ENCODE peak calls at places on chromosome 13, in five cellular contexts. One of them, this sample, is unnamed.

GRCh38 chr13:108322206-108322824 is 52.8 kb downstream of the TNFSF13B start:
- DNase-seq in breast epithelium: no peak
- DNase-seq in lower leg skin: no peak
- DNase-seq in testis: no peak
- DNase-seq in adrenal gland: no peak
- DNase-seq in this sample: peak; percentile 11

GRCh38 chr13:59746291-59746962 is 417.3 kb downstream of the DIAPH3 start:
- DNase-seq in breast epithelium: no peak
- DNase-seq in lower leg skin: no peak
- DNase-seq in testis: no peak
- DNase-seq in adrenal gland: no peak
- DNase-seq in this sample: peak; percentile 3

GRCh38 chr13:23722726-23723453 is 152.7 kb downstream of the TNFRSF19 start:
- DNase-seq in breast epithelium: no peak
- DNase-seq in lower leg skin: no peak
- DNase-seq in testis: no peak
- DNase-seq in adrenal gland: no peak
- DNase-seq in this sample: no peak

GRCh38 chr13:114020750-114021463 is 47.0 kb upstream of the C13orf46 start:
- DNase-seq in breast epithelium: no peak
- DNase-seq in lower leg skin: no peak
- DNase-seq in testis: no peak
- DNase-seq in adrenal gland: no peak
- DNase-seq in this sample: no peak

GRCh38 chr13:81080911-81081454 is 740.1 kb upstream of the SPRY2 start:
- DNase-seq in breast epithelium: no peak
- DNase-seq in lower leg skin: no peak
- DNase-seq in testis: no peak
- DNase-seq in adrenal gland: no peak
- DNase-seq in this sample: no peak

GRCh38 chr13:37561031-37561430 is 37.5 kb downstream of the POSTN start:
- DNase-seq in breast epithelium: no peak
- DNase-seq in lower leg skin: no peak
- DNase-seq in testis: no peak
- DNase-seq in adrenal gland: no peak
- DNase-seq in this sample: no peak

GRCh38 chr13:105442040-105442439 is 1093.4 kb downstream of the EFNB2 start:
- DNase-seq in breast epithelium: no peak
- DNase-seq in lower leg skin: no peak
- DNase-seq in testis: no peak
- DNase-seq in adrenal gland: no peak
- DNase-seq in this sample: no peak

GRCh38 chr13:101514695-101515275 is 62.3 kb downstream of the ITGBL1 start:
- DNase-seq in breast epithelium: no peak
- DNase-seq in lower leg skin: no peak
- DNase-seq in testis: peak; percentile 59
- DNase-seq in adrenal gland: no peak
- DNase-seq in this sample: no peak

GRCh38 chr13:41520699-41521630 is 63.6 kb downstream of the RGCC start:
- DNase-seq in breast epithelium: no peak
- DNase-seq in lower leg skin: peak; percentile 67
- DNase-seq in testis: no peak
- DNase-seq in adrenal gland: no peak
- DNase-seq in this sample: no peak

GRCh38 chr13:110521946-110522345 is 39.6 kb downstream of the RAB20 start:
- DNase-seq in breast epithelium: no peak
- DNase-seq in lower leg skin: no peak
- DNase-seq in testis: no peak
- DNase-seq in adrenal gland: no peak
- DNase-seq in this sample: no peak

DNA sequence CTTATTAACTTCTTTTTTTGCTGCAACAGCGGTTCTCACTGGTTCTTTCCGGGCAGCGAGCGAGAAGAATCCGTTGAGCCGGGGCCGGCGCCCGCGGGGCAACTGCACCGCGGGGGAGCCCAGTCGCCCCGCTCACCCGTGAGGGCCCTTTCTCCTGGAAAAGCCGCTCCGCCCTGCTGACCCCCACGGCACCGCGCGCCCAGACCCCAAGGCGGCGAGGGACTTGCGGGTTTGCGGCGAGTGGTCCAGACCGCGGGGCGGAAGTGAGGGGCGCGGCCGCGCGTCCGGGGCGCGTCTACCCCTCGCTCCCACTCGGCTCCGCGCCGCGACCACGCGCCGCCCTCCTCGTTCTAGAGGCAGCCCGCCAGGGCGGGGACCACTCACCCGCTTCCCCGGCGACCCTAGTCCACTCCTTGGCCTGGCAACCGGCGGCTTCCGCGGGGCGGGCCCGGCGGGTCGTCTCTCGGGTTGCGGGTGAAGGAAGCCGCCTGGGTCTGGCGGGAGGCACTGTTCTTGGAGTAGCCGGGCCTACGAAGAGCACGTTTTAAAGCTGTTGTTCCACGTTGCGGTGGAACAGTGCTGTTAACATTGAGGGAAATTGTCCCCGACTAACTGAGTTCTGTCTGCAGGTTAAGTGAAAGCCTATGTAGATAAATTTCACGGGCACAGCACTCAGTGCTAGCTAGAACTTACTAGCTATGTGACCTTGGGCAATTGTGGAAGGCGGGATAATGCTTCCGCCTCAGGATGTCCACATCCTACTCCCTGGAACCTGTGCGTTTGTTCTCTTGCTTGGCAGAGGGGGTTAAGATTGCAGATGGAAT is at the start of gene NEK3:
- DNase-seq in breast epithelium: peak; percentile 30
- DNase-seq in lower leg skin: peak; percentile 93
- DNase-seq in testis: peak; percentile 87
- DNase-seq in adrenal gland: peak; percentile 70
- DNase-seq in this sample: peak; percentile 44
- TF ChIP-seq POLR2A in breast epithelium: no peak
- TF ChIP-seq POLR2A in lower leg skin: no peak
- TF ChIP-seq POLR2A in testis: no peak
- TF ChIP-seq POLR2A in adrenal gland: no peak
- TF ChIP-seq POLR2A in this sample: peak; percentile 11

GRCh38 chr13:49098198-49098597 is 121.9 kb upstream of the MLNR start:
- DNase-seq in breast epithelium: peak; percentile 45
- DNase-seq in lower leg skin: no peak
- DNase-seq in testis: no peak
- DNase-seq in adrenal gland: peak; percentile 90
- DNase-seq in this sample: no peak
- TF ChIP-seq POLR2A in breast epithelium: no peak
- TF ChIP-seq POLR2A in lower leg skin: no peak
- TF ChIP-seq POLR2A in testis: no peak
- TF ChIP-seq POLR2A in adrenal gland: no peak
- TF ChIP-seq POLR2A in this sample: no peak

GRCh38 chr13:93227280-93227905 is 786 bp downstream of the GPC6 start:
- DNase-seq in breast epithelium: no peak
- DNase-seq in lower leg skin: no peak
- DNase-seq in testis: peak; percentile 33
- DNase-seq in adrenal gland: no peak
- DNase-seq in this sample: peak; percentile 26
- TF ChIP-seq POLR2A in breast epithelium: no peak
- TF ChIP-seq POLR2A in lower leg skin: no peak
- TF ChIP-seq POLR2A in testis: no peak
- TF ChIP-seq POLR2A in adrenal gland: no peak
- TF ChIP-seq POLR2A in this sample: no peak

GRCh38 chr13:48973845-48974431 is 1.8 kb upstream of the FNDC3A start:
- DNase-seq in breast epithelium: no peak
- DNase-seq in lower leg skin: no peak
- DNase-seq in testis: no peak
- DNase-seq in adrenal gland: no peak
- DNase-seq in this sample: no peak

GRCh38 chr13:48977973-48978372 is 2.3 kb downstream of the FNDC3A start:
- DNase-seq in breast epithelium: no peak
- DNase-seq in lower leg skin: no peak
- DNase-seq in testis: no peak
- DNase-seq in adrenal gland: no peak
- DNase-seq in this sample: no peak

GRCh38 chr13:48976677-48977625 is 1.2 kb downstream of the FNDC3A start:
- DNase-seq in breast epithelium: no peak
- DNase-seq in lower leg skin: no peak
- DNase-seq in testis: peak; percentile 75
- DNase-seq in adrenal gland: no peak
- DNase-seq in this sample: no peak

GRCh38 chr13:48975926-48976676 is 389 bp downstream of the FNDC3A start:
- DNase-seq in breast epithelium: peak; percentile 65
- DNase-seq in lower leg skin: peak; percentile 95
- DNase-seq in testis: peak; percentile 93
- DNase-seq in adrenal gland: peak; percentile 90
- DNase-seq in this sample: peak; percentile 45

DNA sequence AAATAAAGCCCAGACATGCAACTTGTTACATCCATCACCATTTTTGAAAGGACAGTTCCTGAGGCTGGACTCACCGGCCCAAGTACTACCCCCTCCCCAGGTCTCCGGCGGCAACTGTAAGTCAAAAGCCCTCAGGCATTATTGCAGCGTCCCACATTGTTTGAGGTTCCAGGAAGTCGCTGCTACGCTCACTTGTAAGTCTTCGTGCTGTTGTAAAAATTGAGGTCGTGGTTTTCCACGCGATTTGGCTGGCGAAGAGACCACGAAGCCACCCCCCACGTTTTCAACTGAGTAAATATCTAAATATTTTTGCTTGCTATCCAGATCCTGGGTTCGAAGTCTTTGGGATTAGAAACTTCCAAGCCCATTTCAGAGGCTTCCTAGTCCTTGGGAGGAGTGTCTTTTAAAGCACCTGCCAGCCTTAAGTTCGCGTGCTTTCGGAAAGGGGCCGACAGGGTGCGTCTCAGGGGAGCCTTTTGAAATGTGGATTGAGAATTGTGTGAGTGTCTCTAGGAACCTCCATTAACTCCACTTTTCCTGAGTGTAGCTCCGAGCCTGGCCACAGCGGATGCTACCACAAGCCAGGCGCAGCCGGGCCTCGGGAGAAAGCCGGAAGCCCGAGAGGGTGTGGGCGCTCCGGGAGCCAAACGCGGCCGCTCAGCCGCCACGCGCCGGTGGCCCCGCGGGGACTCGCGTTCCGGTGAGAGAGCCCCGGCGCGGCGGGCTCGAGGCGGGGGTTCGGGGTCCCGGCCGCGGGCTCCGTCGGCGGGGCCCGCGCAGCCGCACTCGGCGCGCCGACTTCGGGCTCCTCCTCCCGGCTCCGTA is at the start of gene FNDC3A:
- DNase-seq in breast epithelium: peak; percentile 44
- DNase-seq in lower leg skin: peak; percentile 94
- DNase-seq in testis: peak; percentile 64
- DNase-seq in adrenal gland: peak; percentile 81
- DNase-seq in this sample: peak; percentile 31
- TF ChIP-seq POLR2A in breast epithelium: no peak
- TF ChIP-seq POLR2A in lower leg skin: no peak
- TF ChIP-seq POLR2A in testis: no peak
- TF ChIP-seq POLR2A in adrenal gland: no peak
- TF ChIP-seq POLR2A in this sample: no peak

DNA sequence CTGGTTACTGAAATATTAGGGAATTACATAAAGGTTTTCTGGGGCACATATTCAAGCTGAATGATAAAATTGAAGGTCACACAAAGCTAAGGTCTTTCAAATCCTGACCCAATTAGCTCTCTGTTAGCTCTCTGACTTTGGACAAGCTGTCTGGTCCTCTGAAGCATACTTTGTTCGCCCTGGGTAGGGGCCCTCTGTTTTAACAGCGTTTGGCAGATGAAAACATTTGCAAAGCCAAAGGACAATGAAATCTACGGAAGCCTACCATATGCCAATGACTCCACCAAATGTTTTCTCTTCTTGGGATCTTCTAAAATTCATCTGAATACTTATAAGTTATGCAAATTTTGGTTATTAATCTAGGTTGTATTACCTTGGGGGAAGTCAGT is 14.5 kb upstream of the GJA3 start:
- DNase-seq in breast epithelium: no peak
- DNase-seq in lower leg skin: no peak
- DNase-seq in testis: no peak
- DNase-seq in adrenal gland: no peak
- DNase-seq in this sample: no peak
- TF ChIP-seq POLR2A in breast epithelium: no peak
- TF ChIP-seq POLR2A in lower leg skin: no peak
- TF ChIP-seq POLR2A in testis: no peak
- TF ChIP-seq POLR2A in adrenal gland: no peak
- TF ChIP-seq POLR2A in this sample: no peak

This sample was measured in H54.